ENCODE peak calls at places on chromosomes 1 and 21, in six cellular contexts. P, T, G, A, O and E are unnamed samples. For H3K4me1, the result is how much of the 10 kb centered on the place peaks cover.

GRCh38 chr1:20187813-20188454 is 1.6 kb upstream of the PLA2G2C start:
- DNase-seq in A (no peak), T (no peak), P (no peak), O (no peak), G (no peak), E (no peak)

GRCh38 chr1:46643368-46643775 is 24.8 kb downstream of the ATPAF1 start:
- DNase-seq in P (no peak), G (no peak), A (no peak), O (no peak), T (peak), E (no peak)

GRCh38 chr1:77057994-77058585 is 161.1 kb downstream of the PIGK start:
- DNase-seq in A (no peak), P (no peak), G (no peak), T (no peak), O (no peak), E (no peak)

GRCh38 chr1:182215797-182216196 is 154.3 kb upstream of the ZNF648 start:
- DNase-seq in P (no peak), T (no peak), O (no peak), A (no peak), G (no peak), E (no peak)

GRCh38 chr1:57492846-57493245 is 69.0 kb upstream of the DAB1 start:
- DNase-seq in T (no peak), O (no peak), A (no peak), P (no peak), G (no peak), E (no peak)

GRCh38 chr1:26017606-26018005 is 4.0 kb upstream of the EXTL1 start:
- DNase-seq in P (no peak), O (no peak), T (no peak), A (no peak), G (no peak), E (no peak)

GRCh38 chr1:50976890-50977574 is 7.0 kb downstream of the CDKN2C start:
- DNase-seq in G (no peak), T (no peak), O (peak), P (no peak), A (peak), E (no peak)

GRCh38 chr21:29078884-29079765 is 5.7 kb upstream of the CCT8 start:
- DNase-seq in T (no peak), P (no peak), G (no peak), O (no peak), A (no peak), E (no peak)

GRCh38 chr1:205913451-205914204 is 29.6 kb downstream of the SLC26A9 start:
- DNase-seq in G (peak), T (no peak), A (peak), O (peak), P (no peak), E (peak)

GRCh38 chr21:45513741-45514310 is 28.4 kb downstream of the SLC19A1 start:
- DNase-seq in O (peak), P (peak), G (peak), A (no peak), T (peak), E (peak)

GRCh38 chr21:46093668-46094400 is 4.1 kb upstream of the COL6A2 start:
- DNase-seq in P (peak), T (peak), G (peak), A (peak), O (peak), E (no peak)

GRCh38 chr1:162937721-162938395 is 76.9 kb upstream of the CCDC190 start:
- DNase-seq in T (no peak), G (no peak), O (no peak), A (no peak), P (no peak), E (no peak)

GRCh38 chr1:48668339-48668738 is 108.4 kb downstream of the BEND5 start:
- DNase-seq in G (no peak), A (no peak), O (no peak), T (no peak), P (no peak), E (no peak)

GRCh38 chr1:226226601-226227000 is 3.1 kb downstream of the MIXL1 start:
- DNase-seq in T (no peak), O (no peak), A (no peak), G (no peak), P (no peak), E (no peak)

GRCh38 chr21:38525454-38525853 is 27.2 kb upstream of the ERG start:
- DNase-seq in A (no peak), T (no peak), O (no peak), G (no peak), P (no peak), E (no peak)

GRCh38 chr1:113095790-113096455 is 22.9 kb downstream of the LRIG2 start:
- DNase-seq in O (no peak), A (no peak), T (no peak), G (no peak), P (no peak), E (no peak)

GRCh38 chr1:208159542-208160258 is 84.5 kb downstream of the PLXNA2 start:
- DNase-seq in T (peak), A (peak), P (no peak), G (no peak), O (peak), E (no peak)

GRCh38 chr1:8763888-8764287 is 53.6 kb downstream of the RERE start:
- DNase-seq in T (no peak), O (no peak), A (no peak), P (no peak), G (no peak), E (no peak)

GRCh38 chr1:54989473-54989872 is 9.0 kb downstream of the TMEM61 start:
- DNase-seq in A (no peak), P (peak), O (no peak), G (no peak), T (no peak), E (no peak)

GRCh38 chr1:41902125-41902524 is 16.6 kb downstream of the HIVEP3 start:
- DNase-seq in P (no peak), T (no peak), A (no peak), O (no peak), G (no peak), E (no peak)

GRCh38 chr1:7508052-7508745 is 262.9 kb upstream of the VAMP3 start:
- DNase-seq in O (no peak), A (peak), P (no peak), G (no peak), T (no peak), E (no peak)

GRCh38 chr1:84298336-84298687 is 3.2 kb upstream of the SAMD13 start:
- DNase-seq in P (peak), A (peak), G (peak), O (peak), T (peak), E (peak)

GRCh38 chr1:53060580-53060979 is 1.4 kb upstream of the PODN start:
- DNase-seq in A (no peak), P (no peak), T (peak), O (peak), G (no peak), E (no peak)

GRCh38 chr1:30329802-30330557 is 393.4 kb downstream of the MATN1 start:
- DNase-seq in O (no peak), P (no peak), G (peak), A (no peak), T (no peak), E (no peak)

GRCh38 chr1:180845352-180845751 is 67.3 kb upstream of the KIAA1614 start:
- DNase-seq in A (no peak), G (no peak), T (no peak), P (no peak), O (no peak), E (no peak)

GRCh38 chr1:229600229-229600628 is 25.7 kb downstream of the TAF5L start:
- DNase-seq in T (no peak), P (no peak), G (no peak), O (no peak), A (no peak), E (no peak)

GRCh38 chr1:28370220-28371010 is 875 bp downstream of the PHACTR4 start:
- DNase-seq in O (peak), T (peak), P (no peak), A (no peak), G (no peak), E (no peak)

GRCh38 chr21:42097860-42098259 is 26.7 kb downstream of the UMODL1 start:
- DNase-seq in P (peak), O (no peak), T (no peak), A (no peak), G (no peak), E (no peak)

GRCh38 chr1:12142141-12142823 is 24.5 kb upstream of the TNFRSF1B start:
- DNase-seq in T (no peak), P (peak), A (no peak), G (no peak), O (peak), E (no peak)

GRCh38 chr1:156945881-156946661 is 25.6 kb downstream of the LRRC71 start:
- DNase-seq in T (no peak), G (no peak), A (peak), O (no peak), P (no peak), E (no peak)

GRCh38 chr1:196464545-196464944 is 143.7 kb downstream of the KCNT2 start:
- DNase-seq in A (no peak), P (no peak), T (no peak), O (no peak), G (no peak), E (no peak)

GRCh38 chr1:107153033-107153432 is 12.2 kb downstream of the NTNG1 start:
- DNase-seq in P (no peak), G (no peak), O (no peak), T (no peak), A (no peak), E (no peak)

GRCh38 chr1:201016211-201016651 is 7.3 kb downstream of the KIF21B start:
- DNase-seq in P (peak), O (no peak), T (no peak), A (no peak), G (no peak), E (peak)

GRCh38 chr1:76948846-76949245 is 81.6 kb downstream of the ST6GALNAC5 start:
- DNase-seq in P (no peak), G (no peak), A (no peak), T (no peak), O (no peak), E (no peak)

GRCh38 chr1:151998611-151999362 is 5.1 kb upstream of the S100A10 start:
- DNase-seq in O (no peak), A (no peak), T (no peak), G (no peak), P (no peak), E (no peak)
- H3K4me1 ChIP-seq in O (under half), A (under half), T (under half), G (under half), P (under half), E (under half)

GRCh38 chr1:209675567-209676154 is 449 bp downstream of the G0S2 start:
- DNase-seq in P (peak), A (no peak), T (peak), O (peak), G (no peak), E (peak)

GRCh38 chr1:209672705-209673630 is 2.2 kb upstream of the G0S2 start:
- DNase-seq in O (no peak), T (no peak), A (no peak), G (no peak), P (no peak), E (no peak)

GRCh38 chr1:209678981-209679539 is 3.8 kb downstream of the G0S2 start:
- DNase-seq in G (no peak), A (no peak), T (no peak), P (no peak), O (no peak), E (no peak)

GRCh38 chr1:209673631-209674417 is 1.4 kb upstream of the G0S2 start:
- DNase-seq in P (no peak), A (peak), G (no peak), O (no peak), T (peak), E (no peak)

GRCh38 chr1:209674957-209675566 is at the start of gene G0S2:
- DNase-seq in O (peak), A (peak), P (peak), T (peak), G (peak), E (peak)
- H3K4me1 ChIP-seq in O (under half), A (under half), P (under half), T (under half), G (under half), E (half or more)

DNA sequence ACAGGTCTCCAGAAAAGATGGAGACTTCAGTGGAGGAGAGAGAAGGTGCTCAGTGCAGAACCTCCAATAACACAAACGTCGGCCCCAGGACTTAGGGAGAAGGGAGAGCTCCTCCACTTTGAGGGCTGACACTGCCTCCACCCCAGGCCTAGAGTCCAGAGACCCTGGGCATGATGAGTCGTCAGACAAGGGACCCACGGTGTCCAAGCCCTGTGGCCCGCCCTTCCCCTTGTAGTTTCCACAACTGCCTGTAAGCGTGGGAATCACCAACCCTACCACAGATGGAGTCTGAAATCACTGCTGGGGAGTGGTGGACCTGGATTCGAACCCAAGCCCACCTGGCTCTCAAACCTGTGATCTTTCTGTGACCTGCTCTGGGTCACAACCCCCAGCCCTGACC is 281.1 kb downstream of the NPHP4 start:
- DNase-seq in O (no peak), P (no peak), T (peak), A (no peak), G (peak), E (no peak)
- H3K4me1 ChIP-seq in O (under half), P (under half), T (under half), A (under half), G (under half), E (under half)

GRCh38 chr1:164702216-164702615 is 143.2 kb downstream of the PBX1 start:
- DNase-seq in P (no peak), O (no peak), G (no peak), A (no peak), T (no peak), E (no peak)
- H3K4me1 ChIP-seq in P (under half), O (under half), G (under half), A (half or more), T (under half), E (half or more)

DNA sequence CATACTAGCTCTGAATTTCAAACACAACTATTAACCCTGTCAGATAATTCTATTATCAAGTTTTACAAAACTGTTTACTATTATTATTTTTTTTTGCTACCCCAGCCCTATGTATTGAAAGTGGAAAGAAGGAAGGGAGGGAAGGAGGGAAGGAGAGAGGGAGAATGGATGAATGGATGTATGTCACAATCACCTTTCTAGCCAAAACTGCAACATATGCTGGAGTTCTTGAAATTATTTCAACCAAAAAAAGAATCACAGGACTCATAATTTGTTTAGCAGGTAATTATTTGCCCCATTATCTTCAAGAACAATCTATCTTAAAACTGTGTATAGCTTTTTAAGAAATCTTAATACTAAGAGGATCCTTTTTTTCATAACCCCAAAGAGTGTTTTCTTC is 5.4 kb downstream of the NRIP1 start:
- DNase-seq in G (no peak), T (no peak), O (no peak), P (no peak), A (no peak), E (no peak)
- H3K4me1 ChIP-seq in G (under half), T (under half), O (under half), P (half or more), A (half or more), E (half or more)

DNA sequence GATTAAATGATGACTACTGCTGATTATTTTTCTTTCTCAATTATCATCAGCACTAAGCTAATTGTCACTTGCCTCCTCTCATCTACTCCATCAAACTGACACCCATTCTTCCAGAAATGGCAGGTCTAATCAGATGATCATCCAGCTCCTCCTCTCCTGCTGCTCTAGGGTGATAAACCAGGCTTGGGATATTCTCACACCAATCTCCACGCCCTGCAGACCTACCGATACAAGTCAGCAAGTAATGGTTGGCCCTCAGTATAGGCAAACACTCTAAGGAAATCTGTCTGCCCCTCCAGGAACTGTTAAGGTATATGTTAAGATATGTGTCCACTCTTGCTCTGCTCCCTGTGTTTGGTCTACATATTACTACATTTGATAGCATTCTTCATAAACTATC is 36.3 kb upstream of the C1orf21 start:
- DNase-seq in G (no peak), T (no peak), O (no peak), P (no peak), A (no peak), E (no peak)
- H3K4me1 ChIP-seq in G (under half), T (under half), O (under half), P (under half), A (under half), E (under half)

GRCh38 chr1:94660994-94661393 is 119.4 kb upstream of the F3 start:
- DNase-seq in T (no peak), G (no peak), O (no peak), A (no peak), P (no peak), E (no peak)
- H3K4me1 ChIP-seq in T (under half), G (under half), O (under half), A (under half), P (under half), E (under half)

GRCh38 chr1:230827801-230828200 is 40.5 kb downstream of the C1orf198 start:
- DNase-seq in O (no peak), T (no peak), P (no peak), G (no peak), A (no peak), E (no peak)
- H3K4me1 ChIP-seq in O (under half), T (under half), P (under half), G (under half), A (under half), E (half or more)

DNA sequence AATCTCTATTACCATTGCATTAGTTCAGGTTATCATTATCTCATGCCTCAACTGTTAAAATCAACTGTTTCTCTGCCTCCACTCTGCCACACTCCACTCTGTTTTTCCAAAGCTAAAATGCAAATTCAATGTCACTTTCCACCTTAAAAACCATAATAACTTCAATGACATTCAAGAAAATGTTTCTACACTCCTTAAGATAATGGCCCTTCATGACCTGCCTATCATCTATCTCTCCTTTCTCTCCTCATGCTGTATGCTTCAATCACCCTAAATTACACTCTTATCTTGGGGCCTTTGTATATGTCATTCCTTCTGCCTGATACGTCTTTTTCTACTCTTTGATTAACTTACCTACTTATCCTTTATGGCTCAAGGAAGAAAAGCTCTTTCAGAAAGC is 296.0 kb downstream of the LRRC7 start:
- DNase-seq in T (no peak), G (no peak), A (no peak), P (no peak), O (no peak), E (no peak)
- H3K4me1 ChIP-seq in T (under half), G (under half), A (under half), P (under half), O (under half), E (under half)